ENCODE peak calls at places on chromosomes 16 and 17, in nine cellular contexts. A, K, T, F, H, L, P, Q and N are unnamed samples.

GRCh38 chr16:82470506-82471196 is 156.1 kb upstream of the CDH13 start:
- DNase-seq in A (no peak), K (no peak), T (no peak), F (no peak), H (no peak), L (no peak), P (no peak), Q (no peak), N (no peak)

GRCh38 chr17:694239-694638 is 20.4 kb downstream of the VPS53 start:
- DNase-seq in A (no peak), K (no peak), T (no peak), F (no peak), H (no peak), L (no peak), P (no peak), Q (peak), N (peak)

GRCh38 chr17:32828822-32829221 is 48.1 kb downstream of the MYO1D start:
- DNase-seq in A (no peak), K (no peak), T (no peak), F (no peak), H (no peak), L (no peak), P (no peak), Q (no peak), N (no peak)

GRCh38 chr16:2088192-2088631 is 40.4 kb downstream of the TSC2 start:
- DNase-seq in A (no peak), K (no peak), T (no peak), F (no peak), H (no peak), L (no peak), P (no peak), Q (no peak), N (no peak)

GRCh38 chr17:80892900-80893603 is 98.6 kb upstream of the CHMP6 start:
- DNase-seq in A (no peak), K (no peak), T (no peak), F (no peak), H (no peak), L (peak), P (no peak), Q (peak), N (no peak)

GRCh38 chr17:60767744-60768308 is 90.2 kb downstream of the BCAS3 start:
- DNase-seq in A (no peak), K (no peak), T (no peak), F (no peak), H (no peak), L (no peak), P (no peak), Q (no peak), N (no peak)

GRCh38 chr17:31250229-31250628 is 46.8 kb downstream of the OMG start:
- DNase-seq in A (no peak), K (peak), T (no peak), F (no peak), H (no peak), L (no peak), P (no peak), Q (no peak), N (no peak)

GRCh38 chr16:2786061-2786825 is 1.1 kb downstream of the PRSS33 start:
- DNase-seq in A (peak), K (no peak), T (no peak), F (no peak), H (no peak), L (no peak), P (no peak), Q (no peak), N (no peak)

GRCh38 chr17:15408803-15409202 is 58.6 kb downstream of the CDRT4 start:
- DNase-seq in A (no peak), K (no peak), T (no peak), F (no peak), H (no peak), L (no peak), P (no peak), Q (peak), N (no peak)

GRCh38 chr17:17911003-17911613 is 61.1 kb downstream of the TOM1L2 start:
- DNase-seq in A (peak), K (no peak), T (no peak), F (no peak), H (no peak), L (no peak), P (no peak), Q (no peak), N (no peak)

GRCh38 chr16:75042423-75043174 is 43.8 kb downstream of the ZNRF1 start:
- DNase-seq in A (no peak), K (no peak), T (no peak), F (no peak), H (no peak), L (no peak), P (no peak), Q (no peak), N (no peak)

GRCh38 chr17:44219636-44220210 is at the start of gene UBTF:
- DNase-seq in A (peak), K (no peak), T (peak), F (peak), H (no peak), L (peak), P (peak), Q (peak), N (peak)

GRCh38 chr17:55098765-55099164 is 130.2 kb downstream of the STXBP4 start:
- DNase-seq in A (no peak), K (no peak), T (no peak), F (no peak), H (no peak), L (no peak), P (no peak), Q (no peak), N (no peak)

GRCh38 chr16:48295493-48296281 is 48.3 kb upstream of the ABCC11 start:
- DNase-seq in A (no peak), K (no peak), T (peak), F (no peak), H (no peak), L (no peak), P (no peak), Q (no peak), N (no peak)

GRCh38 chr16:56974549-56975300 is 13.0 kb downstream of the CETP start:
- DNase-seq in A (no peak), K (no peak), T (no peak), F (no peak), H (no peak), L (no peak), P (no peak), Q (no peak), N (no peak)

GRCh38 chr16:58026705-58027340 is 1.3 kb downstream of the MMP15 start:
- DNase-seq in A (no peak), K (no peak), T (peak), F (no peak), H (no peak), L (no peak), P (peak), Q (no peak), N (no peak)

GRCh38 chr17:43125967-43126910 is 1.1 kb upstream of the BRCA1 start:
- DNase-seq in A (peak), K (no peak), T (no peak), F (no peak), H (no peak), L (no peak), P (no peak), Q (no peak), N (peak)

GRCh38 chr16:55324491-55325447 is 766 bp downstream of the IRX6 start:
- DNase-seq in A (no peak), K (no peak), T (no peak), F (peak), H (no peak), L (no peak), P (no peak), Q (peak), N (no peak)

GRCh38 chr17:17856386-17856785 is 19.6 kb upstream of the SREBF1 start:
- DNase-seq in A (no peak), K (no peak), T (no peak), F (no peak), H (no peak), L (no peak), P (no peak), Q (no peak), N (no peak)

GRCh38 chr17:45934044-45934979 is 40.0 kb downstream of the MAPT start:
- DNase-seq in A (no peak), K (no peak), T (no peak), F (no peak), H (no peak), L (no peak), P (no peak), Q (no peak), N (no peak)

GRCh38 chr16:83733301-83733700 is 74.5 kb upstream of the HSBP1 start:
- DNase-seq in A (no peak), K (no peak), T (no peak), F (no peak), H (no peak), L (no peak), P (peak), Q (no peak), N (no peak)

GRCh38 chr17:41131979-41132378 is 8.0 kb upstream of the KRTAP4-12 start:
- DNase-seq in A (no peak), K (no peak), T (no peak), F (no peak), H (no peak), L (no peak), P (no peak), Q (peak), N (no peak)

DNA sequence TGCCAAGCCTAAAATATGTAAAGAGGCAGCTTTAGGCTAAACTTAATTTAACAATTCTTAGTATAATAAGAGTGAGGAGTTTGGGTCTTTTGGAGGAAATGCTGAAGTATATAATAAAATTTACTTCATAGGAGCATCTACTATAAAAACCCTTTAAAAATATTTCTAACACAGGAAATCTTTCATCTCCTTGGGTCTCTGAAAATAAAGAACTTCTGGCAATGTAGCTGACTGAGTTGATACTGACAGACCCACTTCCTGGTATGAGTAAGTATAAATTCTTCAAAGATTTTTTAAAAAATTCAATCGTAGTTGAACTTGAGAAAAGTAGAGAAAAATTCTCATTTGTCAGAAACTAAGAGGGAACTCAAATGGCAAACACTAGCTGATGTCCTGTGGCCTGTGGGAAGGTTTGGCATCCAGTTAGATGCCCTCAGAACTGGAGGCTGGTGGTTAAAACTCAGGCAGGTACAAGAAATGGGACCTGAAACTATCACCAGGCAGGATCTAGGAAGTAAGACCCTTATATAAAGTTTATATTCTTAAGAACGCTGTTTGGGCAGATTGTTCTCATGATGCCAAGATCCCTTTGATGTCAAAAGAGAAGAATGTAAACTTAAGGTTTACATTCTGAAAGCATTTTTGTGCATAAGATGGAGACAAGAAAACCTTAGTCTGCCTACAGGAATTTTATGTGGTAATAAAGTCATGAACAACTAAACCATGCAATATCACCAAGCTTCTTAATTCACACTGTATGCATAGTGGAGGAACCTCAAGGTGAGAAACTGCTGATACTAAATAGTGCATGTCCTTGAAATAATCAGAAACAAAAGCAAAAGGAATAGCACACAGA is 6.2 kb downstream of the KRTAP4-6 start:
- DNase-seq in A (no peak), K (no peak), T (no peak), F (no peak), H (no peak), L (no peak), P (no peak), Q (no peak), N (no peak)
- TF ChIP-seq POLR2A in A (no peak), K (no peak), T (no peak), F (no peak), H (no peak), L (no peak), P (no peak), Q (no peak), N (no peak)

DNA sequence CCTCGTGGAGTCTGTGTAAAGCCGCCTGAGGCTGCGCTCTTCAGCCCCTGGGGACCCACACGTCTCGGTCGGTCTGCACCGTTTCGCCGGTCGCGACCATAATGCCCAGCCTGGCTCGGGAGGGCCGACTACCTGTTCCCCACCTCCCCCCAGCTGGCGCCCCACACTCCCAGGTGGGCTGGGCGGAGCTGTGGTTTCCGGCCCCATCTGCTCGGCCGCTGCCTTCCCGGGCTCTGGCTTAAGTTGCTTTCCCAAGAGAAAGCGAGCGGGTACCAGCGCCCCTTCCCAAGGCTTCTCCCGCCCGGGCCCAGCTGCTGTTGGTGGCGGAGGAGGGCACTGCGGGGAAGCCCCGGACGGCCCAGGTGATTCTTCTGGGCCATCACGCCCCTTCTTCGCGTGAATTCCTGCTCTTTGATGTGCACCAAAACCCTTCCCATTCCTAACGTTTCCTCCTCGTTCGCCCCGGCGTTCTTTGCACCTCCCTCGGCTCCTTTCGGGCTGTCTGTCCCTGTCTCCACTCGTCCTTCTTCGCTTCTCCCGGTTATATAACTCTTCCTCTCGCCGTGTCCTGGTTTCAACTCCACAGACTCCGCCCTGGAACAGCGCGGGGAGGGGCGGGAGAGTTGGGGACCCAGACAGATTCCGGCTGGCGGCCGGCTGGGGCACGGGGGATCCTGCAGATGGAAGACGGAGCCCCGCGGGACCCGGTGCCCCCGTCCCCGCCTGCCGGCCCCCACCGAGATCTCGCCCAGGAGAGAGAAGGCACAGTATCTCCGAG is 2.0 kb downstream of the KDM6B start:
- DNase-seq in A (peak), K (no peak), T (peak), F (peak), H (no peak), L (peak), P (peak), Q (peak), N (no peak)
- TF ChIP-seq POLR2A in A (peak), K (no peak), T (peak), F (peak), H (peak), L (peak), P (no peak), Q (peak), N (peak)

DNA sequence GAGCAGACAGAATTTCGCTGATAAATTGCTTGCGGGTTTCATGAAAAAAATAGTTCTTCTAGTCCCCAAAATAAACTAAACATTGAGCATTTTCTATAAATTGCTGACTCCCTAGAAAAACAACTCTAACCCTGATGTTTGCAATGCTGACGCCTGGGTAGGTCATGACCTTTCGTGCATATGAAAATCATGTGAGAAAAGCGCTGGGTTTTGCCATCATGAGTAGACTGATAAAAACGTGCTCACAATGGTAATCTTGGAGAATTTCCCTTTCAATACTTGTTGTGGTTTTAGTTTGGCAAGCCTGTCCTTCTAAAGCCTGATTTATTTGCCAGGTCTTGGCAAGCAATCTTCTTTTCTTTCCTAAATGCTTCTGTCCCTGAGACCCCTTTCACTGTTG is 4.0 kb upstream of the CLEC10A start:
- DNase-seq in A (no peak), K (no peak), T (no peak), F (no peak), H (no peak), L (no peak), P (no peak), Q (no peak), N (no peak)
- TF ChIP-seq POLR2A in A (no peak), K (no peak), T (no peak), F (no peak), H (no peak), L (no peak), P (no peak), Q (no peak), N (no peak)

GRCh38 chr17:48555616-48556533 is 11.0 kb upstream of the HOXB2 start:
- DNase-seq in A (peak), K (no peak), T (no peak), F (no peak), H (no peak), L (peak), P (no peak), Q (peak), N (peak)
- TF ChIP-seq POLR2A in A (no peak), K (no peak), T (no peak), F (no peak), H (no peak), L (no peak), P (no peak), Q (no peak), N (no peak)

GRCh38 chr16:88920618-88921602 is 54.5 kb upstream of the PABPN1L start:
- DNase-seq in A (peak), K (peak), T (peak), F (peak), H (no peak), L (peak), P (peak), Q (no peak), N (no peak)
- TF ChIP-seq POLR2A in A (no peak), K (no peak), T (no peak), F (no peak), H (no peak), L (no peak), P (no peak), Q (no peak), N (no peak)

GRCh38 chr17:10032142-10032541 is 127.1 kb upstream of the RCVRN start:
- DNase-seq in A (no peak), K (no peak), T (no peak), F (no peak), H (no peak), L (no peak), P (no peak), Q (no peak), N (no peak)

GRCh38 chr17:10034719-10035475 is 129.8 kb upstream of the RCVRN start:
- DNase-seq in A (no peak), K (no peak), T (no peak), F (no peak), H (no peak), L (no peak), P (no peak), Q (no peak), N (no peak)

GRCh38 chr17:10033449-10033848 is 128.4 kb upstream of the RCVRN start:
- DNase-seq in A (no peak), K (no peak), T (no peak), F (no peak), H (no peak), L (no peak), P (no peak), Q (no peak), N (no peak)

GRCh38 chr17:10033982-10034381 is 128.9 kb upstream of the RCVRN start:
- DNase-seq in A (no peak), K (no peak), T (no peak), F (no peak), H (no peak), L (no peak), P (no peak), Q (no peak), N (no peak)

DNA sequence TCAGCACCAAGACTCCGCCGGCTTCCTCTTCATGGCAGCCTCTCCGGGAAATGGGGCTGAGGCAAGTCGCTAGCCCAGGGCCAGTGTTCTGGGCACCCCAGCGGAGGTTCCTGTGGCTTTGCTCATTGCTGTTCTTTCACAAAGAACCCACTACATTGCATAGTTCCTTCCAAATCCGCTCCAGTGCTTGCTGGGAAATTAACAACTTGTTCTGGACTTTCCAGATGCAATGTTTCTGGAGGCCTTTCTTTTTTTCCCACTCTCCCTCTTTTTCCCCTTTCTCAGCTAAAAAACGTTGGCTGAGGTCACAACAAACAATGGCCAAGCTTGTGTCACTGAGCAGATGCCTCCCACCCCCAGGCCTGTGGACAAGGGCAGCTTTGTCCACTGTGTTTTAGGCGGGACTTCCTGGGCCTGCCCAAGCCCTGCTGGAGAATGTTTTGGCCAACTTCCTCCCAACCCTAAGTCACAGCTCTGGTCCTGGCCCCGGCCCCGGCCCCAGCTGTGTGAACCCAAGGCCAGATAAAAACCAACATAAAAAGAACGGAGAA is 131.5 kb upstream of the RCVRN start:
- DNase-seq in A (peak), K (no peak), T (peak), F (peak), H (no peak), L (peak), P (peak), Q (no peak), N (no peak)
- TF ChIP-seq POLR2A in A (no peak), K (no peak), T (peak), F (peak), H (no peak), L (no peak), P (no peak), Q (no peak), N (no peak)

DNA sequence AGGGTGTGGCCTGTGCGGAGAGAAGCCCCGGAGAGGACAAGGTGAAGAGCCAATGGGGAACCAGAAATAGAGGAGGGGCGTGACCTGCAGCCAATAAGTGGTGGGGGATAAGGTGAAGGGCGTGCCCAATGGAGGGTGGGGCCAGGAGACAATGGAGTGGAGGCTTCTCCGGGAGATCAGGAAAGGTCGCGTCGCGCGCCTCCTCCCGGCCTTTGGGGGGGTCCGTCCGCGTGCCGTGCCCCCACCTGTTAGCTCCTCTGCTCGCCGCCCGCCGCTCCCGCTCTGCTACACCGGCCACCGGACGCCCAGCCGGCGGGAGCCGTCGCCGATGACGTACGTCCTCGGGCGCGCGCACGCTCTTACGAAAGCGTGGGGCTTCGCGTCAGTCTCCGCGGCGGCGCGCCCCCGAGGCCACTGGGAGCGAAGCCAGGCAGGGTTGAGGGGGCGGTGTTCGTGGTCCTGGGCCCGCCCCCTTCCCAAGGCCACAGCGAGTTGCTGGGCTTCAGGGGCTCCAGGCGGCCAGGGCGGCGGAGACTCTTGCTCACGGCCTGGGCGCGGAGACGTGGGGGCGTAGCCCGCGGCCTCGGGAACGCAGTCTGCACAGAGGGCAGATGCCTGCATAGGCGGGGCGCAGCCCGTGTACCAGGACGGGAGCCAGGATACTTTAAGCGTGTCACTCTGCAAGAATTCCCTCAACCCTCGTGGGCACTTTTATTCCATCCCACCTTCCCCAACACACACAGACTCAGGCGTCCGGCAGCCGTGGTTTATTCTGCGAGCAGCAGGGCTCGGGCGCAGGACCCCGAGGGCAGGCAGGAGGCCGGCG is at the start of gene MATCAP1:
- DNase-seq in A (peak), K (peak), T (peak), F (peak), H (peak), L (peak), P (peak), Q (peak), N (peak)
- TF ChIP-seq POLR2A in A (peak), K (no peak), T (peak), F (peak), H (no peak), L (no peak), P (no peak), Q (peak), N (peak)